ENCODE peak calls at places on chromosomes 12 and 14, in eight cellular contexts. One of them, this sample, is unnamed.

GRCh38 chr12:89183985-89184435 is 168.3 kb downstream of the DUSP6 start:
- DNase-seq in transverse colon: peak; percentile 15
- DNase-seq in vagina: no peak
- DNase-seq in A549: peak; percentile 45
- DNase-seq in tibial artery: peak; percentile 78
- DNase-seq in AG04450: peak; percentile 15
- DNase-seq in hepatocyte: peak; percentile 38
- DNase-seq in IMR-90: peak; percentile 72
- DNase-seq in this sample: no peak

GRCh38 chr12:6532051-6532926 is 2.0 kb upstream of the GAPDH start:
- DNase-seq in vagina: no peak
- DNase-seq in IMR-90: peak; percentile 99
- DNase-seq in transverse colon: peak; percentile 71
- DNase-seq in hepatocyte: peak; percentile 91
- DNase-seq in tibial artery: peak; percentile 91
- DNase-seq in AG04450: peak; percentile 88
- DNase-seq in A549: peak; percentile 94
- DNase-seq in this sample: peak; percentile 76

GRCh38 chr12:47247418-47247817 is 167.7 kb upstream of the AMIGO2 start:
- DNase-seq in transverse colon: peak; percentile 21
- DNase-seq in IMR-90: no peak
- DNase-seq in hepatocyte: no peak
- DNase-seq in vagina: no peak
- DNase-seq in A549: no peak
- DNase-seq in AG04450: no peak
- DNase-seq in tibial artery: no peak
- DNase-seq in this sample: no peak

GRCh38 chr12:101969-102878 is 35.7 kb downstream of the IQSEC3 start:
- DNase-seq in A549: peak; percentile 30
- DNase-seq in transverse colon: no peak
- DNase-seq in AG04450: no peak
- DNase-seq in IMR-90: no peak
- DNase-seq in hepatocyte: no peak
- DNase-seq in tibial artery: no peak
- DNase-seq in vagina: no peak
- DNase-seq in this sample: no peak

GRCh38 chr12:15851919-15852318 is 30.3 kb upstream of the STRAP start:
- DNase-seq in hepatocyte: no peak
- DNase-seq in IMR-90: no peak
- DNase-seq in AG04450: no peak
- DNase-seq in A549: no peak
- DNase-seq in tibial artery: no peak
- DNase-seq in transverse colon: no peak
- DNase-seq in vagina: no peak
- DNase-seq in this sample: peak; percentile 30

GRCh38 chr14:35385042-35385839 is 19.3 kb downstream of the NFKBIA start:
- DNase-seq in transverse colon: peak; percentile 75
- DNase-seq in hepatocyte: peak; percentile 76
- DNase-seq in AG04450: no peak
- DNase-seq in IMR-90: peak; percentile 93
- DNase-seq in vagina: no peak
- DNase-seq in tibial artery: peak; percentile 97
- DNase-seq in A549: peak; percentile 89
- DNase-seq in this sample: no peak

GRCh38 chr12:115402443-115403170 is 718.6 kb upstream of the TBX3 start:
- DNase-seq in tibial artery: no peak
- DNase-seq in hepatocyte: no peak
- DNase-seq in AG04450: no peak
- DNase-seq in transverse colon: no peak
- DNase-seq in vagina: no peak
- DNase-seq in IMR-90: peak; percentile 56
- DNase-seq in A549: no peak
- DNase-seq in this sample: no peak

GRCh38 chr12:109385339-109386078 is 37.8 kb downstream of the MYO1H start:
- DNase-seq in AG04450: peak; percentile 3
- DNase-seq in A549: peak; percentile 64
- DNase-seq in IMR-90: peak; percentile 53
- DNase-seq in vagina: no peak
- DNase-seq in hepatocyte: peak; percentile 48
- DNase-seq in transverse colon: no peak
- DNase-seq in tibial artery: no peak
- DNase-seq in this sample: peak; percentile 56

GRCh38 chr12:46493352-46494209 is 121.0 kb upstream of the SLC38A2 start:
- DNase-seq in vagina: no peak
- DNase-seq in AG04450: no peak
- DNase-seq in hepatocyte: no peak
- DNase-seq in A549: peak; percentile 96
- DNase-seq in tibial artery: no peak
- DNase-seq in IMR-90: no peak
- DNase-seq in transverse colon: no peak
- DNase-seq in this sample: no peak

GRCh38 chr12:89263153-89263552 is 89.1 kb downstream of the DUSP6 start:
- DNase-seq in A549: no peak
- DNase-seq in hepatocyte: no peak
- DNase-seq in IMR-90: no peak
- DNase-seq in tibial artery: no peak
- DNase-seq in vagina: no peak
- DNase-seq in AG04450: no peak
- DNase-seq in transverse colon: no peak
- DNase-seq in this sample: no peak

GRCh38 chr14:67158559-67158958 is 30.7 kb upstream of the GARIN2 start:
- DNase-seq in tibial artery: no peak
- DNase-seq in hepatocyte: no peak
- DNase-seq in vagina: no peak
- DNase-seq in A549: no peak
- DNase-seq in IMR-90: no peak
- DNase-seq in transverse colon: no peak
- DNase-seq in AG04450: no peak
- DNase-seq in this sample: no peak

GRCh38 chr12:94062194-94062593 is 86.2 kb upstream of the PLXNC1 start:
- DNase-seq in A549: no peak
- DNase-seq in transverse colon: no peak
- DNase-seq in IMR-90: no peak
- DNase-seq in hepatocyte: no peak
- DNase-seq in vagina: no peak
- DNase-seq in AG04450: no peak
- DNase-seq in tibial artery: no peak
- DNase-seq in this sample: no peak

GRCh38 chr12:22069851-22070250 is 23.8 kb downstream of the CMAS start:
- DNase-seq in tibial artery: no peak
- DNase-seq in hepatocyte: no peak
- DNase-seq in vagina: no peak
- DNase-seq in IMR-90: no peak
- DNase-seq in A549: no peak
- DNase-seq in transverse colon: no peak
- DNase-seq in AG04450: no peak
- DNase-seq in this sample: no peak

GRCh38 chr14:97329701-97330100 is 532.5 kb downstream of the VRK1 start:
- DNase-seq in transverse colon: no peak
- DNase-seq in A549: no peak
- DNase-seq in vagina: no peak
- DNase-seq in hepatocyte: no peak
- DNase-seq in tibial artery: no peak
- DNase-seq in IMR-90: no peak
- DNase-seq in AG04450: no peak
- DNase-seq in this sample: no peak

DNA sequence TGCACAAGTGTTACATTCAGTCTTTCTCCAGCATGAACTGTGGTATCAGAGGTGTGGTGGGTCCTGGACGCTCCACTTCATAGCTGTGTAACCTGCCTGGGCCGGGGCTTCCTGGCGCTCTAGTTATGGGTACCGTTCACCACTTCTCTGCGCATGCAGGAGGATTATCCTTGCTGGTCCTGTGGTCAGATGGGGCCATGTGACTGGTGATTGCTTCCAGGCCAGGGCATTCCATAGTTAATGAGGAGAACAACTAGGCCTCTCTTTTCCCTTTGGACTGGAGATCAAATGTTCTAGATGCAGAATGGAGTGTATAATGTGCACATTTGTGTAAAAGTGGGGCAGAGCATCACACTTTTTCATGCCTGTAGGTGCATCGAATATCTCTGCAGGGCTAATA is 444.0 kb downstream of the AACS start:
- DNase-seq in tibial artery: no peak
- DNase-seq in IMR-90: no peak
- DNase-seq in vagina: no peak
- DNase-seq in AG04450: no peak
- DNase-seq in transverse colon: no peak
- DNase-seq in A549: no peak
- DNase-seq in hepatocyte: no peak
- DNase-seq in this sample: no peak
- H3K27ac ChIP-seq in tibial artery: no peak overlapping the region
- H3K27ac ChIP-seq in IMR-90: no peak overlapping the region
- H3K27ac ChIP-seq in vagina: no peak overlapping the region
- H3K27ac ChIP-seq in AG04450: no peak overlapping the region
- H3K27ac ChIP-seq in transverse colon: no peak overlapping the region
- H3K27ac ChIP-seq in A549: no peak overlapping the region
- H3K27ac ChIP-seq in hepatocyte: no peak overlapping the region
- H3K27ac ChIP-seq in this sample: no peak overlapping the region

DNA sequence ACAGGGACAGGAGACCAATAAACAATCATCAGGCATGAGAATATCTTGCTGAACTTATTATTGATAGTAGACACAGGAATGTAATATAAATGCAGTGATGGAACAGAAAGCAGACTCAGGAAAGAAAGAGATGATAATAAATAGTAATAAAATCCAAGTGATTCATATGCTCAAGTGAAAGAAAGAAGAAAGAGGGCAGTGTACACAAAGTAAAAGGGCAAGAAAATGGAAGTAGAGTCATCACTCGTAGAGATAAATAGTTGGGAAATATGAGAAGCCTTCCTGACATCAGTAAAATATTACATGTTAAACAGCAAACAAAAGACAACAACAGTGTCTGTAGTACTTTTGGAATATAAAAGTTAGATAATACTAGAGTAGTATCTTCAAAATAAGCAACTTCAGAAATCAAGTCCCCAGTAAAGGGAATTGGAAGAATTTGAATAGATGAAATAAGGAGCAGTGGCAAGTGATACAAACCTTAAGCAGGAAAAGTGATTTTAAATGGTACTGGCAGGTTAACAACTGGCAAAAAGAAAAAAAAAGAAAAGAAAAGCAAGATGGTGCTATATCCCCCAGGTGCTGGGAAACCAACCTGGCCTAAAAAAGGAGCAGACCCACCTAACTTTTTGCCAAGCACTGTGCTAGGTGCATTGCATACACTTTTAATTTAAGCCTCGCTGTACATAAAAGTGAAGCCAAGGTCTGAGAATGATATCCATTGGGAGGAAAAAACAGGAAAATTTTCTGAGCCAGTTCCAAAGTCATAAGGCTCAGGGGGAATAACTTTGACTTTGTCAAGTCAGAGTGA is 412.5 kb downstream of the RAD51B start:
- DNase-seq in tibial artery: no peak
- DNase-seq in A549: peak; percentile 39
- DNase-seq in hepatocyte: no peak
- DNase-seq in IMR-90: peak; percentile 62
- DNase-seq in vagina: no peak
- DNase-seq in transverse colon: no peak
- DNase-seq in AG04450: no peak
- DNase-seq in this sample: no peak
- TF ChIP-seq CTCF in tibial artery: no peak
- TF ChIP-seq CTCF in A549: no peak
- TF ChIP-seq CTCF in hepatocyte: no peak
- TF ChIP-seq CTCF in IMR-90: no peak
- TF ChIP-seq CTCF in vagina: no peak
- TF ChIP-seq CTCF in transverse colon: no peak
- TF ChIP-seq CTCF in AG04450: no peak
- TF ChIP-seq CTCF in this sample: no peak

GRCh38 chr14:41830679-41831078 is 224.0 kb downstream of the LRFN5 start:
- DNase-seq in AG04450: peak; percentile 81
- DNase-seq in A549: no peak
- DNase-seq in hepatocyte: peak; percentile 22
- DNase-seq in vagina: no peak
- DNase-seq in tibial artery: no peak
- DNase-seq in transverse colon: no peak
- DNase-seq in IMR-90: peak; percentile 86
- DNase-seq in this sample: peak; percentile 26

GRCh38 chr14:41824441-41824840 is 217.8 kb downstream of the LRFN5 start:
- DNase-seq in hepatocyte: no peak
- DNase-seq in A549: no peak
- DNase-seq in tibial artery: no peak
- DNase-seq in transverse colon: no peak
- DNase-seq in AG04450: no peak
- DNase-seq in vagina: no peak
- DNase-seq in IMR-90: no peak
- DNase-seq in this sample: no peak

GRCh38 chr14:41825622-41826021 is 218.9 kb downstream of the LRFN5 start:
- DNase-seq in A549: no peak
- DNase-seq in IMR-90: no peak
- DNase-seq in vagina: no peak
- DNase-seq in AG04450: no peak
- DNase-seq in transverse colon: no peak
- DNase-seq in hepatocyte: no peak
- DNase-seq in tibial artery: no peak
- DNase-seq in this sample: no peak
- H3K27ac ChIP-seq in A549: no peak overlapping the region
- H3K27ac ChIP-seq in IMR-90: no peak overlapping the region
- H3K27ac ChIP-seq in vagina: no peak overlapping the region
- H3K27ac ChIP-seq in AG04450: no peak overlapping the region
- H3K27ac ChIP-seq in transverse colon: no peak overlapping the region
- H3K27ac ChIP-seq in hepatocyte: no peak overlapping the region
- H3K27ac ChIP-seq in tibial artery: no peak overlapping the region
- H3K27ac ChIP-seq in this sample: no peak overlapping the region

GRCh38 chr14:58776516-58776915 is 138.8 kb downstream of the DACT1 start:
- DNase-seq in transverse colon: no peak
- DNase-seq in A549: no peak
- DNase-seq in hepatocyte: no peak
- DNase-seq in tibial artery: no peak
- DNase-seq in vagina: no peak
- DNase-seq in IMR-90: no peak
- DNase-seq in AG04450: no peak
- DNase-seq in this sample: no peak

GRCh38 chr14:58783801-58784511 is 146.2 kb downstream of the DACT1 start:
- DNase-seq in IMR-90: peak; percentile 30
- DNase-seq in hepatocyte: no peak
- DNase-seq in transverse colon: no peak
- DNase-seq in AG04450: no peak
- DNase-seq in A549: no peak
- DNase-seq in tibial artery: no peak
- DNase-seq in vagina: no peak
- DNase-seq in this sample: no peak

GRCh38 chr14:58777541-58777979 is 139.8 kb downstream of the DACT1 start:
- DNase-seq in IMR-90: peak; percentile 76
- DNase-seq in transverse colon: no peak
- DNase-seq in hepatocyte: no peak
- DNase-seq in A549: no peak
- DNase-seq in vagina: no peak
- DNase-seq in AG04450: no peak
- DNase-seq in tibial artery: no peak
- DNase-seq in this sample: no peak

GRCh38 chr14:58784946-58785345 is 147.2 kb downstream of the DACT1 start:
- DNase-seq in AG04450: no peak
- DNase-seq in transverse colon: no peak
- DNase-seq in IMR-90: no peak
- DNase-seq in hepatocyte: no peak
- DNase-seq in tibial artery: no peak
- DNase-seq in vagina: no peak
- DNase-seq in A549: no peak
- DNase-seq in this sample: no peak

DNA sequence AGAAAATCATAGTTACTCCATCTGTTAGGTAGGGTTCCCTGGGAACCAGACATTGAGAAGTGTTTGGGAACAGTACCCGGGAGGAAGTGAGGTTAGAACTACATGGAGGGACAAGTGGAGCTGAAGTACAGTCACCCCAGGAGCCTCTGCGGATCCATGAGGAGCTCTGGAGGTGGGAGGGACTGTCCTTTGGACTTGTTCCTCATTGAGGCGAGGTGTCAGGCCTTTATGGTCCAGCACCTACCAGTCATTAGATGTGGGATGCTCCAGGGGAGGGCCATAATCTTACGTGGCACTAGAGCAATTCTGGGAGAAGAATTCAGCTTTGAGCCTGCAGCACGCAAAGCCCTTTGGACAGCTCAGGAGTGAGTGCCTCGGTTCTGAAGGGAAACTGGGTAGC is 142.8 kb downstream of the DACT1 start:
- DNase-seq in AG04450: no peak
- DNase-seq in A549: no peak
- DNase-seq in IMR-90: no peak
- DNase-seq in tibial artery: no peak
- DNase-seq in hepatocyte: peak; percentile 39
- DNase-seq in vagina: no peak
- DNase-seq in transverse colon: peak; percentile 37
- DNase-seq in this sample: no peak
- TF ChIP-seq CTCF in AG04450: no peak
- TF ChIP-seq CTCF in A549: no peak
- TF ChIP-seq CTCF in IMR-90: no peak
- TF ChIP-seq CTCF in tibial artery: no peak
- TF ChIP-seq CTCF in hepatocyte: no peak
- TF ChIP-seq CTCF in vagina: no peak
- TF ChIP-seq CTCF in transverse colon: no peak
- TF ChIP-seq CTCF in this sample: no peak

This sample was measured in RWPE1.